ENCODE peak calls at places on chromosome 4, in six cellular contexts. One of them, this sample, is unnamed.

GRCh38 chr4:75142850-75143249 is 209.9 kb downstream of the PARM1 start:
- DNase-seq in thoracic aorta: no peak
- DNase-seq in fibroblast of mammary gland: peak; percentile 3
- DNase-seq in mesothelial cell of epicardium: no peak
- DNase-seq in hepatocyte: no peak
- DNase-seq in CD4-positive, alpha-beta T cell: no peak
- DNase-seq in this sample: no peak

GRCh38 chr4:173958445-173958844 is 325.0 kb downstream of the FBXO8 start:
- DNase-seq in thoracic aorta: no peak
- DNase-seq in fibroblast of mammary gland: peak; percentile 47
- DNase-seq in mesothelial cell of epicardium: no peak
- DNase-seq in hepatocyte: no peak
- DNase-seq in CD4-positive, alpha-beta T cell: no peak
- DNase-seq in this sample: no peak

GRCh38 chr4:74308215-74308614 is at the start of gene EPGN:
- DNase-seq in thoracic aorta: no peak
- DNase-seq in fibroblast of mammary gland: peak; percentile 19
- DNase-seq in mesothelial cell of epicardium: no peak
- DNase-seq in hepatocyte: no peak
- DNase-seq in CD4-positive, alpha-beta T cell: no peak
- DNase-seq in this sample: no peak

GRCh38 chr4:113659127-113659526 is 102.4 kb downstream of the CAMK2D start:
- DNase-seq in thoracic aorta: no peak
- DNase-seq in fibroblast of mammary gland: no peak
- DNase-seq in mesothelial cell of epicardium: no peak
- DNase-seq in hepatocyte: no peak
- DNase-seq in CD4-positive, alpha-beta T cell: no peak
- DNase-seq in this sample: no peak

GRCh38 chr4:86549163-86549788 is 44.8 kb upstream of the PTPN13 start:
- DNase-seq in thoracic aorta: no peak
- DNase-seq in fibroblast of mammary gland: peak; percentile 41
- DNase-seq in mesothelial cell of epicardium: no peak
- DNase-seq in hepatocyte: no peak
- DNase-seq in CD4-positive, alpha-beta T cell: no peak
- DNase-seq in this sample: no peak

GRCh38 chr4:40193018-40193571 is 3.7 kb upstream of the RHOH start:
- DNase-seq in thoracic aorta: no peak
- DNase-seq in fibroblast of mammary gland: no peak
- DNase-seq in mesothelial cell of epicardium: no peak
- DNase-seq in hepatocyte: peak; percentile 32
- DNase-seq in CD4-positive, alpha-beta T cell: peak; percentile 43
- DNase-seq in this sample: no peak

GRCh38 chr4:18882468-18882867 is 860.9 kb upstream of the LCORL start:
- DNase-seq in thoracic aorta: no peak
- DNase-seq in fibroblast of mammary gland: peak; percentile 30
- DNase-seq in mesothelial cell of epicardium: no peak
- DNase-seq in hepatocyte: peak; percentile 8
- DNase-seq in CD4-positive, alpha-beta T cell: no peak
- DNase-seq in this sample: no peak

GRCh38 chr4:129220254-129220653 is 124.3 kb downstream of the C4orf33 start:
- DNase-seq in thoracic aorta: no peak
- DNase-seq in fibroblast of mammary gland: no peak
- DNase-seq in mesothelial cell of epicardium: no peak
- DNase-seq in hepatocyte: no peak
- DNase-seq in CD4-positive, alpha-beta T cell: no peak
- DNase-seq in this sample: no peak

GRCh38 chr4:87476934-87477333 is 52.2 kb downstream of the SPARCL1 start:
- DNase-seq in thoracic aorta: no peak
- DNase-seq in fibroblast of mammary gland: no peak
- DNase-seq in mesothelial cell of epicardium: no peak
- DNase-seq in hepatocyte: no peak
- DNase-seq in CD4-positive, alpha-beta T cell: no peak
- DNase-seq in this sample: no peak

GRCh38 chr4:40486534-40486933 is 143.1 kb downstream of the RBM47 start:
- DNase-seq in thoracic aorta: no peak
- DNase-seq in fibroblast of mammary gland: peak; percentile 71
- DNase-seq in mesothelial cell of epicardium: no peak
- DNase-seq in hepatocyte: no peak
- DNase-seq in CD4-positive, alpha-beta T cell: no peak
- DNase-seq in this sample: no peak

GRCh38 chr4:4720671-4721070 is 138.8 kb upstream of the MSX1 start:
- DNase-seq in thoracic aorta: no peak
- DNase-seq in fibroblast of mammary gland: no peak
- DNase-seq in mesothelial cell of epicardium: no peak
- DNase-seq in hepatocyte: no peak
- DNase-seq in CD4-positive, alpha-beta T cell: no peak
- DNase-seq in this sample: no peak

GRCh38 chr4:139973611-139974010 is 180.4 kb downstream of the MAML3 start:
- DNase-seq in thoracic aorta: no peak
- DNase-seq in fibroblast of mammary gland: no peak
- DNase-seq in mesothelial cell of epicardium: no peak
- DNase-seq in hepatocyte: no peak
- DNase-seq in CD4-positive, alpha-beta T cell: no peak
- DNase-seq in this sample: no peak

GRCh38 chr4:17128268-17128667 is 229.8 kb upstream of the LDB2 start:
- DNase-seq in thoracic aorta: no peak
- DNase-seq in fibroblast of mammary gland: peak; percentile 62
- DNase-seq in mesothelial cell of epicardium: no peak
- DNase-seq in hepatocyte: no peak
- DNase-seq in CD4-positive, alpha-beta T cell: no peak
- DNase-seq in this sample: no peak

GRCh38 chr4:155079866-155080265 is 128.6 kb upstream of the NPY2R start:
- DNase-seq in thoracic aorta: no peak
- DNase-seq in fibroblast of mammary gland: peak; percentile 51
- DNase-seq in mesothelial cell of epicardium: no peak
- DNase-seq in hepatocyte: no peak
- DNase-seq in CD4-positive, alpha-beta T cell: no peak
- DNase-seq in this sample: no peak

GRCh38 chr4:110152386-110152785 is 46.0 kb downstream of the ELOVL6 start:
- DNase-seq in thoracic aorta: no peak
- DNase-seq in fibroblast of mammary gland: no peak
- DNase-seq in mesothelial cell of epicardium: no peak
- DNase-seq in hepatocyte: no peak
- DNase-seq in CD4-positive, alpha-beta T cell: no peak
- DNase-seq in this sample: no peak

GRCh38 chr4:11589676-11590075 is 161.0 kb upstream of the HS3ST1 start:
- DNase-seq in thoracic aorta: no peak
- DNase-seq in fibroblast of mammary gland: no peak
- DNase-seq in mesothelial cell of epicardium: no peak
- DNase-seq in hepatocyte: no peak
- DNase-seq in CD4-positive, alpha-beta T cell: no peak
- DNase-seq in this sample: no peak

GRCh38 chr4:121053601-121054143 is 18.7 kb downstream of the NDNF start:
- DNase-seq in thoracic aorta: no peak
- DNase-seq in fibroblast of mammary gland: peak; percentile 40
- DNase-seq in mesothelial cell of epicardium: no peak
- DNase-seq in hepatocyte: no peak
- DNase-seq in CD4-positive, alpha-beta T cell: no peak
- DNase-seq in this sample: no peak

GRCh38 chr4:38037627-38038026 is 77.4 kb downstream of the PTTG2 start:
- DNase-seq in thoracic aorta: no peak
- DNase-seq in fibroblast of mammary gland: no peak
- DNase-seq in mesothelial cell of epicardium: no peak
- DNase-seq in hepatocyte: no peak
- DNase-seq in CD4-positive, alpha-beta T cell: no peak
- DNase-seq in this sample: no peak

GRCh38 chr4:183099537-183100297 is 660 bp downstream of the WWC2 start:
- DNase-seq in thoracic aorta: no peak
- DNase-seq in fibroblast of mammary gland: no peak
- DNase-seq in mesothelial cell of epicardium: peak; percentile 23
- DNase-seq in hepatocyte: peak; percentile 73
- DNase-seq in CD4-positive, alpha-beta T cell: peak; percentile 35
- DNase-seq in this sample: no peak

GRCh38 chr4:73194064-73194463 is 64.5 kb downstream of the ANKRD17 start:
- DNase-seq in thoracic aorta: no peak
- DNase-seq in fibroblast of mammary gland: no peak
- DNase-seq in mesothelial cell of epicardium: no peak
- DNase-seq in hepatocyte: no peak
- DNase-seq in CD4-positive, alpha-beta T cell: no peak
- DNase-seq in this sample: no peak

GRCh38 chr4:167614866-167615265 is 380.6 kb upstream of the SPOCK3 start:
- DNase-seq in thoracic aorta: no peak
- DNase-seq in fibroblast of mammary gland: no peak
- DNase-seq in mesothelial cell of epicardium: no peak
- DNase-seq in hepatocyte: peak; percentile 12
- DNase-seq in CD4-positive, alpha-beta T cell: no peak
- DNase-seq in this sample: no peak

GRCh38 chr4:152094851-152095700 is 334.3 kb upstream of the GATB start:
- DNase-seq in thoracic aorta: no peak
- DNase-seq in fibroblast of mammary gland: peak; percentile 56
- DNase-seq in mesothelial cell of epicardium: no peak
- DNase-seq in hepatocyte: no peak
- DNase-seq in CD4-positive, alpha-beta T cell: no peak
- DNase-seq in this sample: no peak

GRCh38 chr4:2646386-2647149 is 109.6 kb downstream of the TNIP2 start:
- DNase-seq in thoracic aorta: no peak
- DNase-seq in fibroblast of mammary gland: no peak
- DNase-seq in mesothelial cell of epicardium: no peak
- DNase-seq in hepatocyte: no peak
- DNase-seq in CD4-positive, alpha-beta T cell: no peak
- DNase-seq in this sample: no peak

GRCh38 chr4:169582706-169583105 is 29.7 kb downstream of the NEK1 start:
- DNase-seq in thoracic aorta: no peak
- DNase-seq in fibroblast of mammary gland: peak; percentile 49
- DNase-seq in mesothelial cell of epicardium: no peak
- DNase-seq in hepatocyte: no peak
- DNase-seq in CD4-positive, alpha-beta T cell: no peak
- DNase-seq in this sample: no peak

GRCh38 chr4:92182736-92183407 is 120.9 kb upstream of the GRID2 start:
- DNase-seq in thoracic aorta: no peak
- DNase-seq in fibroblast of mammary gland: no peak
- DNase-seq in mesothelial cell of epicardium: no peak
- DNase-seq in hepatocyte: no peak
- DNase-seq in CD4-positive, alpha-beta T cell: no peak
- DNase-seq in this sample: no peak

GRCh38 chr4:26999689-27000088 is 139.0 kb downstream of the STIM2 start:
- DNase-seq in thoracic aorta: no peak
- DNase-seq in fibroblast of mammary gland: no peak
- DNase-seq in mesothelial cell of epicardium: no peak
- DNase-seq in hepatocyte: no peak
- DNase-seq in CD4-positive, alpha-beta T cell: no peak
- DNase-seq in this sample: no peak

GRCh38 chr4:27003602-27004238 is 143.1 kb downstream of the STIM2 start:
- DNase-seq in thoracic aorta: no peak
- DNase-seq in fibroblast of mammary gland: peak; percentile 65
- DNase-seq in mesothelial cell of epicardium: no peak
- DNase-seq in hepatocyte: no peak
- DNase-seq in CD4-positive, alpha-beta T cell: no peak
- DNase-seq in this sample: no peak

GRCh38 chr4:27001398-27002164 is 140.9 kb downstream of the STIM2 start:
- DNase-seq in thoracic aorta: no peak
- DNase-seq in fibroblast of mammary gland: no peak
- DNase-seq in mesothelial cell of epicardium: no peak
- DNase-seq in hepatocyte: no peak
- DNase-seq in CD4-positive, alpha-beta T cell: no peak
- DNase-seq in this sample: no peak

GRCh38 chr4:27000122-27000521 is 139.5 kb downstream of the STIM2 start:
- DNase-seq in thoracic aorta: no peak
- DNase-seq in fibroblast of mammary gland: no peak
- DNase-seq in mesothelial cell of epicardium: no peak
- DNase-seq in hepatocyte: no peak
- DNase-seq in CD4-positive, alpha-beta T cell: no peak
- DNase-seq in this sample: no peak

DNA sequence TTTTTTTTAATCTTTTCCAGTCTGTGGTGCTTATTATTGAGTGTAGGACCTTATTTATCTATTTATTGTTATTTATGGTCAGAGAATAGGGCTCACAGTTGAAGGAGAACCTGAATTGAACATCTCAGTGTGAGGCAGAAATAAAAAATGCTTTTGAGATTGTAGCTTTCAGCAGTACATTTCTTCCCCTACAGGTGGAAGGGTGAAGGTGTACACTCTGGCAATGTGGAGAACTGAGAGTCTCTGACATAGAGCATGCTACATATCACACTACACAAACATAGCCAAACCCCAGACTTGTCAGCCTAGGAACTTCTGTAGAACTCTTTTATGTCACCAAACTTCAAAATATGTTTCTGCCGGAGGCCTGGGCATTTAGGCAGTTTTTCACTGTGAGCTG is 140.2 kb downstream of the STIM2 start:
- DNase-seq in thoracic aorta: no peak
- DNase-seq in fibroblast of mammary gland: no peak
- DNase-seq in mesothelial cell of epicardium: no peak
- DNase-seq in hepatocyte: no peak
- DNase-seq in CD4-positive, alpha-beta T cell: no peak
- DNase-seq in this sample: no peak
- TF ChIP-seq CTCF in thoracic aorta: no peak
- TF ChIP-seq CTCF in fibroblast of mammary gland: peak; percentile 13
- TF ChIP-seq CTCF in mesothelial cell of epicardium: peak; percentile 47
- TF ChIP-seq CTCF in hepatocyte: no peak
- TF ChIP-seq CTCF in CD4-positive, alpha-beta T cell: peak; percentile 56
- TF ChIP-seq CTCF in this sample: no peak

GRCh38 chr4:69601065-69601464 is 38.4 kb downstream of the UGT2A2 start:
- DNase-seq in thoracic aorta: no peak
- DNase-seq in fibroblast of mammary gland: no peak
- DNase-seq in mesothelial cell of epicardium: no peak
- DNase-seq in hepatocyte: no peak
- DNase-seq in CD4-positive, alpha-beta T cell: no peak
- DNase-seq in this sample: no peak
- TF ChIP-seq CTCF in thoracic aorta: no peak
- TF ChIP-seq CTCF in fibroblast of mammary gland: no peak
- TF ChIP-seq CTCF in mesothelial cell of epicardium: no peak
- TF ChIP-seq CTCF in hepatocyte: no peak
- TF ChIP-seq CTCF in CD4-positive, alpha-beta T cell: no peak
- TF ChIP-seq CTCF in this sample: no peak

DNA sequence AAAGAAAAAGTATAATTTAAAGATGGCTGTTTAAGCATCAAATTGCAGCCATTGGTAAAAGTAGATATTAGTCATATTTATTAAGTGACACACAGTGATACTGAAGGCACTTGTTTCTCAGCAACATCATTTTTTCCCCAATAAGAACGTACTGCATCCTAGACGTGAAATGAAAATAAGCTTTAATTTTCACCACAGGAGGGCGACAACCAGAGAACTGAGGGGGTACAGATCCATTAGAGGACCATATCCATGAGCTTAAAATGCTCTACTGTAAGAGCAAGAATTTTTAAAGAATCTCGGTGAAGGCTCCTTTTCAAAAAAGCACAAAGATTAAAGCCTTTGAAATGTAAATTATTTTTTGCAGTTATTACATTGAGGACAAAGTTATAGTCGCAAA is 33.4 kb downstream of the FRG1 start:
- DNase-seq in thoracic aorta: no peak
- DNase-seq in fibroblast of mammary gland: peak; percentile 6
- DNase-seq in mesothelial cell of epicardium: no peak
- DNase-seq in hepatocyte: no peak
- DNase-seq in CD4-positive, alpha-beta T cell: no peak
- DNase-seq in this sample: no peak
- TF ChIP-seq CTCF in thoracic aorta: no peak
- TF ChIP-seq CTCF in fibroblast of mammary gland: peak; percentile 29
- TF ChIP-seq CTCF in mesothelial cell of epicardium: no peak
- TF ChIP-seq CTCF in hepatocyte: peak; percentile 27
- TF ChIP-seq CTCF in CD4-positive, alpha-beta T cell: peak; percentile 16
- TF ChIP-seq CTCF in this sample: peak; percentile 3

DNA sequence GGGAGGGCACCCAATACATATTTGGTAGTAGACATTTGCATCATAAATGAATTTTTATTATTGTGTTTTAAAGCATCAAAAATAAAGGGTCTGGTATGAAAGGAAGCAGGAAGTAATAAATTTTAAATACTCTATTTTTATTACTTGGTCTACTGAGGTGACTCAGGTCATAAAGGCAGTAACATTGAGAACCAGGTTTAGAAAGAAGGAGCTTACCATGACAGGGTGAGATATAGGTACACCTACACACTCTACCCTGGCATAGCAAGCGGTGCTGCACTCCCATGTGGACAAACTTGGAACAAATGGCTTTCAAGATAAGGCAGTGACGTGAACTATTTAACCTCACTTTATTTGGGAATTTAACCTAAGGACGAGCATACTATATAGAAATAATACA is 344.6 kb downstream of the BMPR1B start:
- DNase-seq in thoracic aorta: no peak
- DNase-seq in fibroblast of mammary gland: no peak
- DNase-seq in mesothelial cell of epicardium: no peak
- DNase-seq in hepatocyte: no peak
- DNase-seq in CD4-positive, alpha-beta T cell: no peak
- DNase-seq in this sample: no peak
- TF ChIP-seq CTCF in thoracic aorta: no peak
- TF ChIP-seq CTCF in fibroblast of mammary gland: no peak
- TF ChIP-seq CTCF in mesothelial cell of epicardium: no peak
- TF ChIP-seq CTCF in hepatocyte: no peak
- TF ChIP-seq CTCF in CD4-positive, alpha-beta T cell: no peak
- TF ChIP-seq CTCF in this sample: no peak

This sample was measured in AG09319.